ENCODE peak calls at places on chromosomes 2 and 18, in eight cellular contexts. F is Calu3, L is A549, E is WTC11, Z is Panc1, D is GM12865, J is tibial artery, R is neural crest cell. H is an unnamed sample.

GRCh38 chr2:39620067-39620466 is 45.6 kb upstream of the TMEM178A start:
- DNase-seq in F (peak), L (peak), Z (no peak), D (peak), R (no peak), E (no peak), J (peak), H (no peak)

GRCh38 chr18:59814872-59815271 is 84.9 kb upstream of the PMAIP1 start:
- DNase-seq in Z (no peak), D (no peak), L (peak), E (no peak), J (no peak), F (no peak), R (no peak), H (no peak)

GRCh38 chr2:150485114-150485870 is 2.2 kb downstream of the RND3 start:
- DNase-seq in J (peak), D (peak), R (peak), L (peak), F (peak), E (peak), Z (no peak), H (peak)

GRCh38 chr2:61185329-61185728 is 23.3 kb downstream of the C2orf74 start:
- DNase-seq in E (no peak), Z (no peak), J (no peak), F (no peak), D (no peak), L (no peak), R (no peak), H (no peak)

GRCh38 chr2:18117592-18117991 is 239.1 kb downstream of the KCNS3 start:
- DNase-seq in L (peak), J (no peak), Z (no peak), R (peak), D (peak), E (peak), F (peak), H (no peak)

GRCh38 chr2:98806266-98806697 is 75.3 kb upstream of the MGAT4A start:
- DNase-seq in Z (no peak), E (no peak), L (no peak), D (no peak), F (peak), R (no peak), J (peak), H (no peak)

GRCh38 chr2:122999258-122999657 is 1025.8 kb upstream of the CNTNAP5 start:
- DNase-seq in F (no peak), E (no peak), D (peak), J (no peak), Z (no peak), L (no peak), R (no peak), H (no peak)

GRCh38 chr2:147025611-147026010 is 819.2 kb upstream of the ACVR2A start:
- DNase-seq in L (no peak), D (no peak), Z (no peak), R (no peak), J (no peak), E (no peak), F (no peak), H (no peak)

GRCh38 chr2:12305931-12306330 is 410.8 kb upstream of the TRIB2 start:
- DNase-seq in F (no peak), R (no peak), J (no peak), E (no peak), D (no peak), Z (no peak), L (no peak), H (no peak)

DNA sequence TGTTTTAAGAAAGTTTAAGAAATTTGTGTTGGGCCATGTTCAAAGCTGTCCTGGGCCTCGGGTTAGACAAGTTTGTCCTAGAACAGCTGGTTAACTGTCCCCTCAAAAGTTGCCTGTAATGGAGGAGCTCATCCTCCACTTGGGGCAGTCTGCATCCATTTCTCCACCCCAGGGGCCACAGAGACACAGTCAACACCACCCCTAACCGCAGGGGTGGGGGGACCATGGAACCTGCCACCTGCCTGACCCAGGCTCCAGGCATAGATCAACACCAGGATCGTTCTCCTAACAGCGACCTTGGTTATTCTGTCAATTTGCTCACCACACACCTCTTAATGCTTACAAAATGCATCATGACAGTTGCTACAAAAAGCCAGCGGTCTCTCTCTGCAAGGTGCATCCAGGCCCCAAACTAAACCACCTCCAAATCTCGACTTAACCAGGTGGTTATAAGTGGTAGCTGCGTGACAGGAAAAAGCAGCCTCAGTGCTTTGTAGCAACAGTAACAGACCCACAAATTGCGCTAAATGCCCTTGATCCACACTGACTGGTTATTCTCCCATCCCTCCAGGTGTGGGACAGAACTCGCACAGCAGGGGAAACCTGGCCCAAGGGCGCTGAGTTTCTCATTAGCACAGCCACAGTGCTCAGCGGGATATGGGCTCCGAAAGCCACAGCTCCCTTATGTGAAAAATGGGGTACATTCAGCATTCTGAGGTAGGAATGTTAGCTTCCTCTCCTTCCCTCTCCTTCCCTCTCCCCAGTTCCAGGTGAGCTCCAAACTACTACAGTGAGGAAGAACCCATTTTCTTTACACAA is 48.0 kb downstream of the HDLBP start:
- DNase-seq in R (no peak), J (no peak), F (no peak), E (no peak), L (no peak), Z (no peak), D (no peak), H (no peak)
- TF ChIP-seq CTCF in R (no peak), J (no peak), F (no peak), E (no peak), L (no peak), Z (no peak), D (peak), H (no peak)

GRCh38 chr18:45121146-45121545 is 440.5 kb downstream of the SETBP1 start:
- DNase-seq in R (no peak), D (no peak), F (no peak), Z (no peak), J (no peak), L (no peak), E (no peak), H (no peak)
- TF ChIP-seq CTCF in R (no peak), D (no peak), F (no peak), Z (no peak), J (no peak), L (no peak), E (no peak), H (no peak)

DNA sequence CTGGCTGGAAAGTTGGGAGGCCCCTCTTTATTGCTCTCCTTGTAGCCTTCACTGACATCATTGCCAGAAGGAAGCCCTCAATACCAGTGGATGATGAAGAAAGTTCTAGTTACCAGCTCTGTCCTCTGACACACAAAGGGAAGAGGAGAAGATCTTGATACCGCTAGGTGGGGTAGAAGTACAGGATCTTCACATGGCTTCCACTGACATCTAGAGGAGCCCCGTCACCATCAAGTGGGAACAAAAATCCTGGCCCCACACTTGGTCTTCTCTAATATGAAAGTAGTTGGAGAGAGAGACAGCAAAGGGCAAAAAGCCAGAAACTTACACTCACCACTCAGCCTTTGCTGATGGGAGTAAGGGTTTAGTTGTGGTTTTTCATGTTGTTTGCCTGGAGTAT is 12.4 kb downstream of the XIRP2 start:
- DNase-seq in E (no peak), Z (no peak), J (no peak), R (no peak), F (peak), D (peak), L (peak), H (no peak)
- TF ChIP-seq CTCF in E (peak), Z (peak), J (no peak), R (peak), F (no peak), D (peak), L (no peak), H (no peak)

DNA sequence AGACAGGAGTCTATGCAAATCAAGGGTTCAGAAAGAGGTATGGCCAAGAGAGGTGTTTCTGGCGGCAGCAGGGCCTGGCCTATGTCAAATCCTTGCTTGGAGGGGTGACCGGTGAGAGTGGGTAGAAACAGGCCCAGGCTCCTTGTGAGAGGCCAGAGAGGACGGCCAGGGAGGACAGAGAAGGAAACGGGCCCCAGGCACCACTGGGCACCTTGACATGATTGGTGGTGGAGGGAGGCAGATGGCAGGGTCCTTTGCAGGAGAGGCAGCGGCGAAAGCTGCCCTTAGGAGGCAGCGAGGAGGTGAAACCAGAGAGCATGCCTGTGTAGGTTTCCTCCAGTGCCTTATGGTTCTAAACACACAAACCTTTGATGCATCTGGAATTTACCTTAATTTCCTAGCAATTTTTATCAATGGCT is 6.2 kb downstream of the RAMP1 start:
- DNase-seq in R (no peak), Z (no peak), J (peak), D (no peak), E (no peak), L (no peak), F (no peak), H (no peak)
- TF ChIP-seq CTCF in R (no peak), Z (no peak), J (no peak), D (no peak), E (no peak), L (no peak), F (no peak), H (no peak)